ENCODE peak calls at places on chromosomes 11 and 22, in nine cellular contexts. One of them, this sample, is unnamed.

GRCh38 chr11:17021550-17021949 is 7.3 kb upstream of the PLEKHA7 start:
- DNase-seq in dorsolateral prefrontal cortex: no peak
- DNase-seq in Calu3: no peak
- DNase-seq in suprapubic skin: no peak
- DNase-seq in astrocyte of the cerebellum: no peak
- DNase-seq in NCI-H748 treated with DMSO at 0.1 percent for 48 hours: no peak
- DNase-seq in fibroblast of pulmonary artery: no peak
- DNase-seq in RWPE1: no peak
- DNase-seq in T-cell: no peak
- DNase-seq in this sample: no peak

GRCh38 chr22:48974443-48975251 is 853.0 kb downstream of the BRD1 start:
- DNase-seq in dorsolateral prefrontal cortex: no peak
- DNase-seq in Calu3: no peak
- DNase-seq in suprapubic skin: no peak
- DNase-seq in astrocyte of the cerebellum: no peak
- DNase-seq in NCI-H748 treated with DMSO at 0.1 percent for 48 hours: no peak
- DNase-seq in fibroblast of pulmonary artery: no peak
- DNase-seq in RWPE1: no peak
- DNase-seq in T-cell: no peak
- DNase-seq in this sample: no peak

GRCh38 chr22:18998998-18999397 is 62.9 kb upstream of the PRODH start:
- DNase-seq in dorsolateral prefrontal cortex: no peak
- DNase-seq in Calu3: no peak
- DNase-seq in suprapubic skin: no peak
- DNase-seq in astrocyte of the cerebellum: no peak
- DNase-seq in NCI-H748 treated with DMSO at 0.1 percent for 48 hours: no peak
- DNase-seq in fibroblast of pulmonary artery: no peak
- DNase-seq in RWPE1: no peak
- DNase-seq in T-cell: no peak
- DNase-seq in this sample: no peak

GRCh38 chr11:34680918-34681554 is 60.1 kb downstream of the EHF start:
- DNase-seq in dorsolateral prefrontal cortex: no peak
- DNase-seq in Calu3: peak
- DNase-seq in suprapubic skin: no peak
- DNase-seq in astrocyte of the cerebellum: no peak
- DNase-seq in NCI-H748 treated with DMSO at 0.1 percent for 48 hours: peak
- DNase-seq in fibroblast of pulmonary artery: peak
- DNase-seq in RWPE1: peak
- DNase-seq in T-cell: no peak
- DNase-seq in this sample: no peak

GRCh38 chr11:68003846-68004550 is at the start of gene UNC93B1:
- DNase-seq in dorsolateral prefrontal cortex: no peak
- DNase-seq in Calu3: peak
- DNase-seq in suprapubic skin: peak
- DNase-seq in astrocyte of the cerebellum: no peak
- DNase-seq in NCI-H748 treated with DMSO at 0.1 percent for 48 hours: peak
- DNase-seq in fibroblast of pulmonary artery: peak
- DNase-seq in RWPE1: peak
- DNase-seq in T-cell: peak
- DNase-seq in this sample: peak

GRCh38 chr11:73077454-73077853 is 64.7 kb downstream of the FCHSD2 start:
- DNase-seq in dorsolateral prefrontal cortex: no peak
- DNase-seq in Calu3: no peak
- DNase-seq in suprapubic skin: no peak
- DNase-seq in astrocyte of the cerebellum: no peak
- DNase-seq in NCI-H748 treated with DMSO at 0.1 percent for 48 hours: no peak
- DNase-seq in fibroblast of pulmonary artery: no peak
- DNase-seq in RWPE1: no peak
- DNase-seq in T-cell: no peak
- DNase-seq in this sample: no peak

GRCh38 chr11:123694551-123694950 is 40.1 kb upstream of the SCN3B start:
- DNase-seq in dorsolateral prefrontal cortex: no peak
- DNase-seq in Calu3: no peak
- DNase-seq in suprapubic skin: no peak
- DNase-seq in astrocyte of the cerebellum: no peak
- DNase-seq in NCI-H748 treated with DMSO at 0.1 percent for 48 hours: no peak
- DNase-seq in fibroblast of pulmonary artery: no peak
- DNase-seq in RWPE1: no peak
- DNase-seq in T-cell: no peak
- DNase-seq in this sample: no peak

GRCh38 chr11:8826145-8826786 is 84.7 kb upstream of the AKIP1 start:
- DNase-seq in dorsolateral prefrontal cortex: no peak
- DNase-seq in Calu3: no peak
- DNase-seq in suprapubic skin: no peak
- DNase-seq in astrocyte of the cerebellum: no peak
- DNase-seq in NCI-H748 treated with DMSO at 0.1 percent for 48 hours: no peak
- DNase-seq in fibroblast of pulmonary artery: peak
- DNase-seq in RWPE1: no peak
- DNase-seq in T-cell: no peak
- DNase-seq in this sample: no peak

GRCh38 chr11:96905084-96905641 is 515.4 kb downstream of the JRKL start:
- DNase-seq in dorsolateral prefrontal cortex: no peak
- DNase-seq in Calu3: no peak
- DNase-seq in suprapubic skin: no peak
- DNase-seq in astrocyte of the cerebellum: no peak
- DNase-seq in NCI-H748 treated with DMSO at 0.1 percent for 48 hours: no peak
- DNase-seq in fibroblast of pulmonary artery: no peak
- DNase-seq in RWPE1: no peak
- DNase-seq in T-cell: no peak
- DNase-seq in this sample: no peak